ENCODE peak calls at places on chromosomes 1 and 21, in four cellular contexts. U is lung, B is body of pancreas, N is gastrocnemius medialis. T is an unnamed sample. For H3K36me3, the result is how much of the 10 kb centered on the place peaks cover.

GRCh38 chr1:162943627-162944026 is 82.7 kb upstream of the CCDC190 start:
- DNase-seq in U (no peak), B (no peak), N (peak), T (no peak)

GRCh38 chr1:227885648-227886502 is 61.9 kb downstream of the WNT9A start:
- DNase-seq in N (no peak), B (peak), U (peak), T (peak)

GRCh38 chr1:74340656-74341055 is 105.5 kb downstream of the TNNI3K start:
- DNase-seq in U (no peak), N (no peak), B (no peak), T (no peak)

GRCh38 chr21:37580690-37581089 is 214.1 kb downstream of the DYRK1A start:
- DNase-seq in B (no peak), U (no peak), N (no peak), T (no peak)

GRCh38 chr1:2631136-2632050 is 1.4 kb downstream of the MMEL1 start:
- DNase-seq in N (no peak), B (no peak), U (no peak), T (no peak)

GRCh38 chr1:44678120-44678519 is 3.6 kb downstream of the ARMH1 start:
- DNase-seq in N (no peak), B (no peak), U (no peak), T (no peak)

GRCh38 chr1:235160395-235160964 is 570 bp downstream of the RBM34 start:
- DNase-seq in N (no peak), U (no peak), B (no peak), T (no peak)

GRCh38 chr1:227938911-227939790 is 8.6 kb downstream of the WNT9A start:
- DNase-seq in N (no peak), U (no peak), B (no peak), T (no peak)

GRCh38 chr1:119083479-119083878 is 57.0 kb downstream of the WARS2 start:
- DNase-seq in U (no peak), N (no peak), B (no peak), T (no peak)

GRCh38 chr1:233261615-233262168 is 33.8 kb downstream of the PCNX2 start:
- DNase-seq in U (no peak), N (no peak), B (no peak), T (no peak)

DNA sequence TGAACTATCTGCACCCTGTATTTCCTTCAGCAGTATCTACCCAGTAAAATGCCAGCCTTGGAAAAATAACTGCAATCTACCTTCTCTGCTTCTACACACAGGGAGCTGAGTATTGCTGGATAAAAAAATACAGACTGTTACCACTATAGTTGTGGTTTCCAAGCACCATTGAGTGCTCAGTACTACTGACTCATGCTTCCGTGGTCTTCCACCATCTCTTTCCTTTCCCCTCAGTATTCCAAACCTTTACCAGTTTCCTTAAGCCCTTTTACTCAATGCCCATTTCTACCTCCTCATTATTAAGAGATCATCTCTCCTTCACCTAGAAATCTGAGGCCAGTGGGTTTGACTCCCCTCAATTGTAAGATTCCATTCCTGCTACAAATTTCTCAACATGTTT is 23.8 kb downstream of the GLMN start:
- DNase-seq in U (no peak), B (no peak), N (no peak), T (no peak)
- H3K36me3 ChIP-seq in U (under half), B (under half), N (under half), T (under half)

GRCh38 chr1:155947292-155947691 is 5.9 kb downstream of the RXFP4 start:
- DNase-seq in B (no peak), U (no peak), N (no peak), T (no peak)

GRCh38 chr1:155947741-155948140 is 6.3 kb downstream of the RXFP4 start:
- DNase-seq in B (no peak), N (no peak), U (no peak), T (no peak)

GRCh38 chr1:155942578-155943141 is 1.2 kb downstream of the RXFP4 start:
- DNase-seq in B (no peak), U (no peak), N (no peak), T (no peak)

GRCh38 chr1:155944396-155944728 is 2.9 kb downstream of the RXFP4 start:
- DNase-seq in N (no peak), U (no peak), B (no peak), T (no peak)

GRCh38 chr1:155946633-155947219 is 5.3 kb downstream of the RXFP4 start:
- DNase-seq in N (no peak), U (no peak), B (no peak), T (no peak)
- H3K4me3 ChIP-seq in N (no peak), U (no peak), B (no peak), T (no peak)

DNA sequence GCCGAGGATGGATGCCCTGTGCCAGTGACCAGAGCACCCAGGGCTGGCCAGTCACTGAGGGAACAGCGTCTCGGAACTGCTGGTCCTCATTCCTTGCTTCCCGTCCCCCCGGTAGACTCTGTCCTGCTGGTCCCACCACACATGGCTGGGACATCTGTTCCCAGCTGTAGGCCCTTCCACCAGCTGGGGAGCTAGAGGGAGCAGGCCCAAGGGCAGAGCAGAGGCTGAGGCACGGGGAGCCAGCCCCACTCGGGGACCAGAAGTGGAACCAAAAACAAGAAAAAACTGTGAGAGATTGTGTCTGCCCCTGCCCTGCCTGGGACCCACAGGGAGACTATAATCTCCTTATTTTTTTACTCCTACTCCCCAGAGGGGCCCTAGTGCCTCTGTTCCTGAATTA is 23.8 kb downstream of the ATP8B2 start:
- DNase-seq in N (no peak), U (no peak), B (no peak), T (no peak)
- H3K27ac ChIP-seq in N (no peak), U (no peak), B (no peak), T (no peak)

GRCh38 chr1:202760589-202760988 is 47.6 kb downstream of the KDM5B start:
- DNase-seq in U (no peak), B (no peak), N (no peak), T (no peak)
- H3K36me3 ChIP-seq in U (under half), B (under half), N (under half), T (half or more)

GRCh38 chr1:26797627-26798026 is 9.9 kb downstream of the PIGV start:
- DNase-seq in N (no peak), U (no peak), B (no peak), T (no peak)
- H3K4me3 ChIP-seq in N (no peak), U (no peak), B (no peak), T (no peak)

DNA sequence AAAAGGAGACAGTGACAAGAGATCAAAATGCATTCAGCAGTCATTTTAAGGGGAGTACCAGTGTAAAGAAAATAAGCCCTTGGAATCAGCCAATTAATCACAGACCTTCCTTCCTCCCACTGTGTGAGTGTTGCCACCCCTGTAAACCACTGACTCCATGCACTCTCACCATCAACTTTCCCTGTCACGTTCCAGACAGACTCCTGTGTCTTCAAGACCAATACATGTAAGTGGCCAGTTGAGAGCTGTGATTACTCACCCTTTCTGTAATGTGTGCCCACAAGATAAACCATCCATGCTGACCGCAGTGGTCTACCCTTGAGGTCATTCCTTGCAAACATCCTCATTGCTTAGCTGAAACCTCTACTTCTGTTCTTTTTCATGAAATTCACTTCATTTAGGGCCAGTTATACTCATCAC is 135.9 kb upstream of the HOOK1 start:
- DNase-seq in B (no peak), U (no peak), N (no peak), T (peak)
- H3K27ac ChIP-seq in B (peak), U (no peak), N (peak), T (peak)

DNA sequence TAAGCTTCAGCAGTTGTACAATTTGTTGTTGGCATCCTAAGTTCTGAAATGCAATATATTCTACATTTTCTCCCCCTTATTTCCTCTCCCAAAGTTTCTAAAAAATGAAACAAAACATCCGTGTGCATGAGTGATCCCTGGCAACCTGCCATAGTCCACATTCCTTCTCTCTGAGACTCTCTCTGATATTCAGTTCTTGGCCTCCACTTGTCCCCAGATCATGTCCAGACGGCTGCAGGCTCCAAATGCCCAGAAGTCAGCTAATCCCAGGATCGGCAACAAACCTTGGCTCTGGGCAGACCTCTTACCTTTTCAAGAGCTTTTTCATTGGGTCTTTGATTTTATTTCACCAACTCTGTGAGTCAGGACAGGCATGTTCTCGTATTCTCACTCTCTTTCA is 187.8 kb downstream of the ETS2 start:
- DNase-seq in N (no peak), B (peak), U (peak), T (peak)
- H3K36me3 ChIP-seq in N (under half), B (under half), U (under half), T (under half)

DNA sequence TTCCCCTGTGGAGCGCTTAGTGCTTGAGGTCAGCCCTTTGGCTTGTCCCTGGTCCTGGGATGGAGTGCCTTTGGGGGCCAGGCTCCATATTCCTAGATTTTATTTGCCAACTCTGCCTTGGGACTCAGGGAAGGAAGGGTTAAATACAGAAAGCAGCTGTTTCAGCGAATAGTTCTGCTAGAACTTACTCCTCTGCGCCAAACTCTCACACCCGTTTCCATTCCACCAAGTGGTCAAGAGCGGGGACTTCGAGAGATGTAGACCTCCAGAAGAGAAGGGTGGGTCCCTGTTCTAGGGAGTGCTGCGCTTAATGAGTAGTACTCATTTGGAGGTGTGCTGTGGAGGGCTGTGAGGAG is 704 bp upstream of the TOMM40L start:
- DNase-seq in N (no peak), U (no peak), B (no peak), T (no peak)
- H3K4me3 ChIP-seq in N (peak), U (no peak), B (no peak), T (no peak)